ENCODE peak calls at places on chromosomes 6 and 20, in four cellular contexts. M is HepG2, K is SK-N-SH, Y is GM12878. V is an unnamed sample.

GRCh38 chr6:111172563-111172962 is 85.3 kb downstream of the SLC16A10 start:
- DNase-seq in M (no peak), K (no peak), Y (no peak), V (no peak)

GRCh38 chr6:150527100-150527499 is 72.6 kb upstream of the PLEKHG1 start:
- DNase-seq in M (no peak), K (no peak), Y (no peak), V (no peak)

GRCh38 chr6:107120404-107120803 is 5.1 kb upstream of the BEND3 start:
- DNase-seq in M (no peak), K (no peak), Y (no peak), V (no peak)

GRCh38 chr20:33450867-33451266 is 7.3 kb upstream of the SNTA1 start:
- DNase-seq in M (no peak), K (no peak), Y (no peak), V (no peak)

GRCh38 chr6:22880686-22881433 is 311.5 kb downstream of the HDGFL1 start:
- DNase-seq in M (peak), K (peak), Y (no peak), V (no peak)

GRCh38 chr6:141248056-141248799 is 884.5 kb upstream of the GJE1 start:
- DNase-seq in M (no peak), K (no peak), Y (no peak), V (no peak)

GRCh38 chr6:138509371-138509770 is 10.1 kb upstream of the NHSL1 start:
- DNase-seq in M (peak), K (peak), Y (no peak), V (no peak)

GRCh38 chr6:88785478-88785877 is 177.9 kb downstream of the RNGTT start:
- DNase-seq in M (no peak), K (no peak), Y (no peak), V (no peak)

GRCh38 chr6:164208371-164208770 is 793.9 kb downstream of the QKI start:
- DNase-seq in M (no peak), K (no peak), Y (no peak), V (no peak)

DNA sequence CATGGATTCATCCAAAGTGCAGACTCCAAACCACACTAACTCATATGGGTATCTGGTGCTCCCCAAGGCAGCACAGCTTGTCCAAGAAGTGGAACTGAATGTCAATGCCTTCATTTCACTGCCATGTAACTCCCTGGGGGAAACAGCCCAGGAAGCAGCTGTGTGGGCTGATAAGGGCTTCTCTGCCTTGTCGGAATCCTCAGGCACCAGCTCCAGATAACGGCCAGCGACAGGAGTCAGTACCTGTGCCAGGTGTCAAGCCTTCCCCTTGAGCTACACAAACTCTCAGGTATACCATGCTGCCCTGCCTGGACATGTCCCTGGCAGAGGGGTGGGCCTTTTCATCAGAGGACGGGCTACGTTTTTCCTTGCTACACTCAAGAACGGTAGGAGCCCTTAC is 751.9 kb upstream of the CHD6 start:
- DNase-seq in M (no peak), K (no peak), Y (no peak), V (no peak)
- TF ChIP-seq TAF1 in M (no peak), K (no peak), Y (no peak), V (no peak)

DNA sequence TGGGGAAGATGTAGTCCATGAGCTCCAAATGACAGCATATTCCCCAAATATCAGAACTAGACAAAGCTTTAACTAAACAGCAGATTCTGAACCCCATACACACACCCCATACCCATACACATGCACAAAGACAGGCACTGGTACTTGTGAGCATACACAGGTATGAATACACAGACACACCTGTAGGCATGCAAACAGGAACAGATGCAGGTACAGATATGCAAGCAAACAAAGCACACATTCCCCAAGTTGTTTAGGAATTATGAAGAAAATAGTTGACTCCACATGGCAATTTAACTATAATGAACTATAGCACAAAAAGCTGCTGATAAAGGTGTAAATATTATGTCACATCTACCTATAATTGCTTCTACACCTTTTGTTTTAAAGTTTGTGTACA is 16.7 kb downstream of the GOPC start:
- DNase-seq in M (no peak), K (no peak), Y (no peak), V (no peak)
- TF ChIP-seq TAF1 in M (no peak), K (no peak), Y (no peak), V (no peak)

DNA sequence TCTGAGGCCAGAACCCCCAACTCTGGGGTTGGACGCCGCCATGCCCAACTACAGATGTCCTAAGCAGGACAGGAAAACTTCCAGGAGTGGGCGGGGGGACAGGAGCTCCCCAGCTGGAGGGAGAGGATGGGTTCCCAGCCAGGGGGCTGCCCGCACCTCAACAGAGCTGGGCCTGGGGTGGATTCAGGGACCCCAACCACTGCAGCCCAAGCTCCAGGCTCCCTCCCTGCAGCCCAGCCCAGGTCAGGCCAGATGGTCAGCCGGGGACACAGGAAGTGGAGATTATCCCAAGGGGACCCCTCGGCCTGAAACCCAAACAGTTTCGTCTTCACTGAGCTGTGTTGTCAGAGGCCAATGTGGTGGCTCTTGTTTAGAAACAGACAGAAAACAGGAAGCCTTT is 9.4 kb downstream of the LAMA5 start:
- DNase-seq in M (no peak), K (no peak), Y (no peak), V (no peak)
- TF ChIP-seq TAF1 in M (no peak), K (no peak), Y (no peak), V (no peak)

GRCh38 chr6:136326038-136326561 is 36.5 kb upstream of the BCLAF1 start:
- DNase-seq in M (peak), K (peak), Y (no peak), V (no peak)
- TF ChIP-seq TAF1 in M (no peak), K (no peak), Y (no peak), V (no peak)

GRCh38 chr6:434051-434705 is 42.6 kb downstream of the IRF4 start:
- DNase-seq in M (no peak), K (no peak), Y (no peak), V (no peak)

GRCh38 chr6:431986-432385 is 40.4 kb downstream of the IRF4 start:
- DNase-seq in M (no peak), K (no peak), Y (no peak), V (no peak)

GRCh38 chr6:429515-430121 is 38.1 kb downstream of the IRF4 start:
- DNase-seq in M (no peak), K (no peak), Y (no peak), V (no peak)

GRCh38 chr6:428047-428608 is 36.6 kb downstream of the IRF4 start:
- DNase-seq in M (no peak), K (no peak), Y (no peak), V (no peak)

DNA sequence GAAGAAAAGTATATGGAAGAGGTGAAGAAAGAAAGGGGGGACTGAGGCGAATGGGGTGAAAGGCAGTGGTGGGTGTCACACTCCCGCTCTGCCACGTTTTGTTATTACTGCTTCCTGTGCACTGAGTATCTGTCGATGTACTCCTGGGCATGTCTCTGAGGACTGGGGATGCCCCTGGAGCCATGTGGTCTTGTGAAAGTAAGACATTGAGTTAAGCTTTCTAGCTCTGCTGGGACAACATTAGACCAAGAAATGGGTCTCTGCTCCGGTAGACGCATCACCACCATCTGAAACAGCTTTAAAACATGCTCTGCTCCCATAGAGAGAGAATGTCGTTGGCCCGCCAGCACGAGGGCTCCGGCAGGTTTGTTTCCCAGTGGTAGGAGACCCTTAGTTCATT is 40.0 kb downstream of the IRF4 start:
- DNase-seq in M (no peak), K (no peak), Y (no peak), V (no peak)
- TF ChIP-seq TAF1 in M (no peak), K (no peak), Y (no peak), V (no peak)